ENCODE peak calls at places on chromosomes 6 and 20, in eight cellular contexts. S, D, H, Q, R, N, V and K are unnamed samples.
A peak's percentile ranks its signal among the peaks of the same experiment; 100 is the strongest.

GRCh38 chr6:112881027-112881426 is 533.9 kb downstream of the RFPL4B start:
- DNase-seq in Q (peak; percentile 65), N (no peak), S (no peak), V (peak; percentile 24), D (peak; percentile 48), H (no peak), R (no peak), K (no peak)

GRCh38 chr20:63134201-63134612 is 81.7 kb downstream of the YTHDF1 start:
- DNase-seq in S (no peak), V (no peak), H (no peak), N (no peak), D (no peak), Q (no peak), R (no peak), K (no peak)

GRCh38 chr6:45959534-45960195 is 56.0 kb downstream of the CLIC5 start:
- DNase-seq in N (no peak), S (peak; percentile 85), D (peak; percentile 25), R (no peak), H (no peak), V (no peak), Q (peak; percentile 40), K (peak; percentile 35)

GRCh38 chr6:327538-328183 is 35.4 kb downstream of the DUSP22 start:
- DNase-seq in V (no peak), N (no peak), R (no peak), H (no peak), D (peak; percentile 47), S (no peak), Q (peak; percentile 27), K (no peak)

GRCh38 chr6:21265264-21266044 is 328.1 kb upstream of the SOX4 start:
- DNase-seq in R (no peak), H (no peak), S (no peak), Q (no peak), D (peak; percentile 6), V (no peak), N (no peak), K (no peak)

GRCh38 chr20:3812259-3812681 is 8.1 kb upstream of the AP5S1 start:
- DNase-seq in N (no peak), Q (no peak), D (no peak), V (no peak), R (no peak), H (no peak), S (no peak), K (no peak)

GRCh38 chr6:98579089-98579488 is 255.3 kb upstream of the POU3F2 start:
- DNase-seq in N (no peak), R (no peak), H (no peak), V (no peak), S (no peak), Q (no peak), D (no peak), K (no peak)

GRCh38 chr6:37850243-37850642 is 30.7 kb downstream of the ZFAND3 start:
- DNase-seq in N (no peak), Q (no peak), V (no peak), S (no peak), H (no peak), D (no peak), R (no peak), K (no peak)

GRCh38 chr6:109595998-109596397 is 95.0 kb downstream of the AK9 start:
- DNase-seq in Q (peak; percentile 47), N (peak; percentile 18), S (no peak), R (no peak), D (peak; percentile 33), H (no peak), V (peak; percentile 19), K (peak; percentile 10)

GRCh38 chr6:52162940-52163908 is 23.0 kb upstream of the IL17A start:
- DNase-seq in N (peak; percentile 54), S (no peak), R (no peak), V (no peak), H (no peak), Q (peak; percentile 19), D (peak; percentile 40), K (peak; percentile 42)

GRCh38 chr20:2109425-2110210 is 8.0 kb downstream of the STK35 start:
- DNase-seq in Q (peak; percentile 13), N (no peak), R (no peak), V (no peak), H (no peak), S (peak; percentile 59), D (peak; percentile 50), K (no peak)

GRCh38 chr20:63978319-63979220 is 872 bp downstream of the SAMD10 start:
- DNase-seq in V (no peak), H (no peak), R (no peak), S (peak; percentile 78), D (no peak), N (no peak), Q (no peak), K (no peak)

GRCh38 chr20:24934101-24934661 is 14.9 kb upstream of the CST7 start:
- DNase-seq in Q (no peak), S (no peak), D (no peak), V (no peak), H (no peak), R (no peak), N (no peak), K (no peak)

DNA sequence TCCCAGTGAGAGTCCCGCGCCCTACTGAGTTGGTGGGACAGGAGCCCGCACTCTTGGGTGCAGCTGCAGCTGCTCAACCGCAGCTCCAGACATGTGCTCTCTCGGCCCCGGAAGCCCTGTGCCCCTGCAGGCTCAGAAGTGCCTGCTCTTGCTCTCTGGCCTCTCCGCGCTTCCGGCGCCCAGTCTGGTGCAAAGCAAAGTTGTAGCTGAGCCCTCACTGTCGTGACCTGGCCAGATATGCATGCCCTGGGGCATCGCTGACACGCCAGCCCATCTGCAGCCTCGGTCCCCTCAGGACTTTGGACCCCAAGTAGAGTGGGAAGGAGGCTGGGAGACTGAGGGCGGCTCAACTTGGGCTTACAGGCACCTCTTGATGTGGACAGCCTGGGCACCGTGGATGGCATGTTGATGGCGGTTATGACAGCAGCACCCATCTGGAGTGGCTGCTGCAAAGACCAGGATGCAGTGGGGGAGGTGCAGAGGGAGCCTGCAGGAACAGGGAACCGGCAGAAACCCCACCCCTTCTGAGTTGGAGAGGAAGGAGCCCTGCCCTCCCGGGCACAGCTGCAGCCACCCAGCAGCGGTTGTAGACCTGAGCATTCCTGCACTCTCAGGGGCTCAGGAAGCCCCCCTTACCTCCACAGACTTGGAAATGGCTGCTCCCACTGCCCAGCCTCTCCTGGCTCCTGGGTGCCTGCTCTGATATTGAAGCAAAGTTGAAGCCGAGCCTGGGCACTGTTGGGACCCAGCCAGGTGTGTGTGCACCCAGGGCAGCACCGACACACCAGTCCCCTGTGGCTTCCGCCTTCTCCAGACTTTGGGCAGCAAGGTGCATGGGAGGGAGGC is 462.6 kb downstream of the TBC1D32 start:
- DNase-seq in D (no peak), S (no peak), R (no peak), Q (no peak), N (no peak), V (no peak), H (no peak), K (no peak)
- H3K4me3 ChIP-seq in D (no peak overlapping the region), S (no peak overlapping the region), R (no peak overlapping the region), Q (no peak overlapping the region), N (no peak overlapping the region), V (no peak overlapping the region), H (no peak overlapping the region), K (no peak overlapping the region)

GRCh38 chr6:15305496-15305895 is 59.6 kb downstream of the JARID2 start:
- DNase-seq in N (no peak), Q (no peak), R (no peak), H (no peak), D (no peak), S (no peak), V (no peak), K (no peak)
- H3K4me3 ChIP-seq in N (no peak overlapping the region), Q (no peak overlapping the region), R (no peak overlapping the region), H (no peak overlapping the region), D (no peak overlapping the region), S (no peak overlapping the region), V (no peak overlapping the region), K (no peak overlapping the region)

GRCh38 chr20:34979366-34980153 is 23.9 kb downstream of the MYH7B start:
- DNase-seq in S (peak; percentile 46), Q (no peak), R (no peak), H (no peak), V (no peak), N (no peak), D (no peak), K (no peak)
- H3K4me3 ChIP-seq in S (no peak overlapping the region), Q (no peak overlapping the region), R (no peak overlapping the region), H (no peak overlapping the region), V (no peak overlapping the region), N (no peak overlapping the region), D (no peak overlapping the region), K (no peak overlapping the region)

DNA sequence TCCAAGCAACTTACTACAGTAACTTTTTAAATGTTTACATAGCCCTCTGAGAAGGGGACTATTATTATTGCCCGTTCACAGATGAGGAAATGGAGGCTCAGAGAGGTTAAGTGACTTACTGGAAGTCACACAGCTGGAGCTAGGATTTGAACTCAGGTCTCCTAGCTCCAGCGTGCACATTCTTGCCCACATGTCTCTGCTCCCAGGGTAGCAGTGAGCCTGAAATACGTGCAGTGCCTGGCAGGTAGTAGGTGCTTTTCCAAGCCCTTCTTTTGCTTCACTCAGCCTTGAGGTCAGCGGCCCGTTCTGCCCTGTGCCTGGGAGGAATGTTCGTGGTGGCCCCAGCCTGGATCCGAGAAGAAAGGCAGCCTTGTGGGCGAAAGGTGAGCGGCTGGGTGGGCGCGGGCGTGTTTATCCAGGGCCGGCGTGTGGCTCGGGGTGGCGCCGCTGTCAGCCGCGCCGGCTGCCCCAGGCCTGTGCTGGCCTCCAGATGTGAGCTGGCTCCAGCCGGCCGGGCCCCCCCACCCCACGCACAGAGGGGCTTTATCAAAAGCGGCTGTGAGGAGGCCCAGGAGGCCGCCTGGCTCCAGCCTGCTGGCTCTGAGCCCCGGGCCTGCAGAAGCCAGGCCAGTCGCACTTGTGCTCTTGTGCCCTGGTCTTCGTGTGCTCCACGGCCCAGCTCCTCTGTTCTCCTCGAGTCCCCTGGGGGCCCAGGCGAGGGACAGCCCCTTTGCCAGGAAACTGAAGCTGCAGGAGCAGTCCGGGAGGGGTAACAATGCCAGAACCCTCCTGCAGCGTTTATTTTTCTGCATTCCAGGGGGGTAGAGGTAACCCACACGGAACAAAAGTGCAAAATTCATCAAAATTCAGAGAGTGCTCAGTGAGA is 58.1 kb downstream of the UBE2V1 start:
- DNase-seq in R (peak; percentile 78), S (no peak), Q (peak; percentile 60), D (peak; percentile 55), H (no peak), N (no peak), V (no peak), K (no peak)
- H3K4me3 ChIP-seq in R (no peak overlapping the region), S (no peak overlapping the region), Q (no peak overlapping the region), D (no peak overlapping the region), H (no peak overlapping the region), N (no peak overlapping the region), V (no peak overlapping the region), K (no peak overlapping the region)

GRCh38 chr6:33392979-33393378 is 1.4 kb downstream of the KIFC1 start:
- DNase-seq in D (no peak), N (no peak), V (no peak), Q (no peak), S (no peak), R (no peak), H (no peak), K (no peak)
- H3K4me3 ChIP-seq in D (peak overlapping the region; percentile 95), N (peak overlapping the region; percentile 87), V (peak overlapping the region; percentile 97), Q (peak overlapping the region; percentile 90), S (peak overlapping the region; percentile 75), R (no peak overlapping the region), H (no peak overlapping the region), K (peak overlapping the region; percentile 97)